ENCODE peak calls at places on chromosome 19, in nine cellular contexts. M is left ventricle myocardium inferior, P is GM23338, K is heart right ventricle, Z is esophagus squamous epithelium, L is AG04450, V is A549, O is thoracic aorta, B is Peyer's patch. R is an unnamed sample.

GRCh38 chr19:52638601-52639000 is 446 bp upstream of the ZNF83 start:
- DNase-seq in M (peak), P (peak), K (peak), Z (no peak), L (peak), V (no peak), O (no peak), B (no peak), R (no peak)

GRCh38 chr19:30374791-30375650 is 2.8 kb downstream of the ZNF536 start:
- DNase-seq in M (no peak), P (peak), K (no peak), Z (no peak), L (no peak), V (no peak), O (no peak), B (no peak), R (no peak)

GRCh38 chr19:8459520-8460260 is 14.9 kb downstream of the HNRNPM start:
- DNase-seq in M (no peak), P (no peak), K (no peak), Z (no peak), L (peak), V (peak), O (no peak), B (no peak), R (peak)

GRCh38 chr19:52785506-52785905 is 1.1 kb downstream of the ZNF600 start:
- DNase-seq in M (no peak), P (no peak), K (no peak), Z (no peak), L (no peak), V (no peak), O (no peak), B (no peak), R (no peak)

GRCh38 chr19:33469171-33470039 is 52.2 kb downstream of the PEPD start:
- DNase-seq in M (no peak), P (no peak), K (no peak), Z (no peak), L (no peak), V (no peak), O (no peak), B (no peak), R (no peak)

GRCh38 chr19:51501594-51502263 is at the start of gene SIGLEC12:
- DNase-seq in M (peak), P (no peak), K (peak), Z (no peak), L (no peak), V (no peak), O (no peak), B (peak), R (no peak)

GRCh38 chr19:407501-408440 is 1.2 kb downstream of the C2CD4C start:
- DNase-seq in M (no peak), P (no peak), K (no peak), Z (no peak), L (no peak), V (no peak), O (no peak), B (no peak), R (no peak)

GRCh38 chr19:13022859-13023636 is 27.8 kb downstream of the NFIX start:
- DNase-seq in M (peak), P (peak), K (peak), Z (no peak), L (peak), V (peak), O (no peak), B (peak), R (peak)

GRCh38 chr19:17206736-17207581 is 8.2 kb upstream of the USE1 start:
- DNase-seq in M (no peak), P (no peak), K (no peak), Z (no peak), L (no peak), V (no peak), O (no peak), B (no peak), R (no peak)

GRCh38 chr19:43562211-43562697 is 13.1 kb downstream of the XRCC1 start:
- DNase-seq in M (no peak), P (no peak), K (no peak), Z (no peak), L (no peak), V (no peak), O (no peak), B (no peak), R (no peak)

GRCh38 chr19:50205681-50206138 is 2.3 kb downstream of the MYH14 start:
- DNase-seq in M (no peak), P (peak), K (no peak), Z (no peak), L (no peak), V (no peak), O (no peak), B (no peak), R (no peak)

DNA sequence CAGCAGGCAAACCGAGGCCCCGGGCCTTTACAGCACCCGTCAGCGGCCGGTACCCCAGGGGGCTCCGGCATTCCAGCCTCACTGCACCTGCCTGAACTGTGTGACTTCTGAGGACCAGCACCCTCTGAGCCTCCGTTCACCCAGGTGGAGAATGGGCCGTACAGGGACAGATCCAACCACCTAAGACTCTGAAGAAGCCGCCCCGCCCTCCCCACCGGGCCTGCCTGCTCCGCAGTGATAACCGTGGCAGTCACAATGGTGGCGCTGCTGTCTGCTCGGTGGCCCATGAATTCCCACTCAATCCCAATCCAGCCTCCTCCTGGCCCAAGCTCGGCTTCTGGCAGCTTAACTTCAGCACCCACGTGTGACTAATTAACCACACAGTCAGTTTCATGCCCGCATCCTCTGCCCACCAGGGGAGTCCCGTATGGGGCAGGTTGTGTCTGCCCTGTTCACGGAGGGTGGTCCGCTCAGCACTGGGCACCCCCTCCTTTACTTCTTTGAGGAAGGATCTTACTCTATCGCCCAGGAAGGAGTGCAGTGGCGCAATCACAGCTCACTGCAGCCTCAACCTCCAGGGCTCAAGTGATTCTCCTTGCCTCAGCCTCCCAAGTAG is 3.4 kb downstream of the TCF3 start:
- DNase-seq in M (no peak), P (no peak), K (no peak), Z (no peak), L (no peak), V (no peak), O (no peak), B (peak), R (no peak)
- H3K4me3 ChIP-seq in M (no peak), P (no peak), K (no peak), Z (no peak), L (no peak), V (no peak), O (no peak), B (peak), R (no peak)

DNA sequence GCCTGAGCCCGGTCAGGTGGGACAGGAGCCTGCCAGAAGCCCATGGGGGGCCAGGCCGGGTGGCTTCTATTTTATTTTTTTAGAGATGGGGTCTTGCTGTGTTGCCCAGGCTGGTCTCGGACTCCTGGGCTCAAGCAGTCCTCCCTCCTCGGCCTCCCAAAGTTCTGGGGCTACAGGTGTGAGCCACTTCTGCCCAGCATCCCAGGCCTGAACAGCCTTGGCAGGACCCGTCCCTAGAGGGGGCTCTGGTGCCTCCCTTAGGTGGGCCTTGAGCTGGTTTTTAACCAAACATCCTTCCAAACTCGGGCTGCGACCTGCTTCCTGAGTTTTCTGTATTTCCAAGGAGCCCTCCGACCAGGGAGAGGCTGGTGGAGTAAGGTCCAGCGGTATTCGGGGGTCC is 10.5 kb downstream of the COMP start:
- DNase-seq in M (no peak), P (peak), K (no peak), Z (no peak), L (no peak), V (no peak), O (no peak), B (no peak), R (no peak)
- TF ChIP-seq CTCF in M (no peak), P (peak), K (no peak), Z (no peak), L (no peak), V (no peak), O (no peak), B (no peak), R (peak)

DNA sequence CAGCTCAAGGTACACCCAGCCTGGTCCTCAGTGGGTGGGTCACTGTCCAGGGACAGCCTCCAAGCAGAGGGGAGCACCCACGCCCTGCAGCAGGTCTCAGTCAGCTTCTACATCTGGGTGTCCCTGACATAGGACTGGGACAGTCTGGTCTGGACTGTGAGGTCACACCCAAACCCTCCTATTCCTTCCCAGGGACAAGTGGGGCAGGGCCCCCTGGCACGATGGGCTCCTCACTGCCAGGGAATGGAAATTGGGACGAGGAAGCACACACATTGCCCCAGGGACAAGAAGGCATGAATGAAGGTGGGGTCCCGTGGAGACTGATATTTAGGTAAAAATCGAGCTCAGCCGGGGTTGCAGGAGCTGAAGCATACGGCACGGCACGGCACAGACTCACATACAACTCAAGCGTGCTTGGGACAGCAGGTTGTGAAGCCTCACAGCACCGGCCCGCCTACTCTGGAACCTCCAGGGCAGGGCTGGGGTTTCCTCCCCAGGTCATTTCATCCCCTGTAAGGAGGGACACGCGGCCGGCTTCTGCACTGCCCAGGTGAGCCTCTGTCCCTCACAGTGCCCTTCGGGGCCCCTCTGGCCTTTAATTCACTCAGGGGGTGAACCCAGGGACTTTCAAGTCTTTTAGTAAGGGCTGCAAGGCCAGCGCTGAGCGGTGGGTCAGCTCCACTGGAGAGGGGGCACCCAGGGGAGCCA is 3.5 kb downstream of the PNMA8B start:
- DNase-seq in M (no peak), P (peak), K (no peak), Z (no peak), L (no peak), V (no peak), O (no peak), B (no peak), R (no peak)
- H3K4me3 ChIP-seq in M (no peak), P (peak), K (no peak), Z (no peak), L (no peak), V (no peak), O (no peak), B (no peak), R (no peak)

DNA sequence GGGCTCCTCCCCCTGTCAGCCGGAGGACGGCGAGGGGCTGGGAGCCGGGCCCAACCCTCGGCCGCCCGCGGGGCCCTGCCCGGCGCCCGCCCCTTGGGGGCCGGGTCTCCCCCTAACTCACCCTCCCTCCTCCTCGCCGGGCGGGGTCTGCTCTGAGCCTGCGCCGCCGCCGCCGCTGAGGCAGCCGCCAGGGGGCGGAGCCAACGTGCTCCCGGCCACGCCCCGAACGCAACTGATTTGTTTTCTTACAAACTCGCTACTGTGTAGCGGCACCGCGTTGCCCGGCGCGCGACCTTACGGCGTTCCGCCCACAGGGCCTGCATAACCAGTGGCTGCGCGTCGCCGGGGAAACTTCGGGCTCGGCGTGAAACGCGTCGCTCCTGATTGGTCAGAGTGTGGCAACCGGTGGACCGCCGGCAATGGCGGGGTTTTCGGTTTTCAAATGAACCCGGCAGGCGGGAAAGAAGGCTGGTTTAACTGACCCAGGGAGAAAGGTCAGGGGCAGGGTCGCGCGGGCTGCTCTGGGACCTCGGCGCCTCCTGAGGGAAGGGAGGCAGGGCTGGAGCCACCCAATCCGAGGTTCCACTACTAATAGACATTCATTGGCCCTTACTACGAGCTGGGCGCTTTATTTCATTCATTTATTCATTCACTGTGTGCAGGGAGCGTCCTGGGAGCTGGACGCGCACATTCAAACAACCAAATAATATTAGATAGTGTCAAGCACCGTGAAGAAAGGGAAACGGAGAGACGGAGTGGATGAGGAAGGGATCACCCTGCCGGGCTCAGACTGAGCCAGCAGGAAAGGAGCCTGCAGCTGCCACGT is at the start of gene CDKN2D:
- DNase-seq in M (peak), P (peak), K (peak), Z (peak), L (peak), V (peak), O (peak), B (peak), R (peak)
- TF ChIP-seq CTCF in M (peak), P (peak), K (no peak), Z (peak), L (no peak), V (no peak), O (peak), B (peak), R (no peak)

GRCh38 chr19:11887247-11887617 is 350 bp upstream of the ZNF69 start:
- DNase-seq in M (no peak), P (peak), K (no peak), Z (no peak), L (no peak), V (no peak), O (no peak), B (no peak), R (no peak)

GRCh38 chr19:11880598-11880997 is 7.0 kb upstream of the ZNF69 start:
- DNase-seq in M (no peak), P (no peak), K (no peak), Z (no peak), L (no peak), V (no peak), O (no peak), B (no peak), R (no peak)

DNA sequence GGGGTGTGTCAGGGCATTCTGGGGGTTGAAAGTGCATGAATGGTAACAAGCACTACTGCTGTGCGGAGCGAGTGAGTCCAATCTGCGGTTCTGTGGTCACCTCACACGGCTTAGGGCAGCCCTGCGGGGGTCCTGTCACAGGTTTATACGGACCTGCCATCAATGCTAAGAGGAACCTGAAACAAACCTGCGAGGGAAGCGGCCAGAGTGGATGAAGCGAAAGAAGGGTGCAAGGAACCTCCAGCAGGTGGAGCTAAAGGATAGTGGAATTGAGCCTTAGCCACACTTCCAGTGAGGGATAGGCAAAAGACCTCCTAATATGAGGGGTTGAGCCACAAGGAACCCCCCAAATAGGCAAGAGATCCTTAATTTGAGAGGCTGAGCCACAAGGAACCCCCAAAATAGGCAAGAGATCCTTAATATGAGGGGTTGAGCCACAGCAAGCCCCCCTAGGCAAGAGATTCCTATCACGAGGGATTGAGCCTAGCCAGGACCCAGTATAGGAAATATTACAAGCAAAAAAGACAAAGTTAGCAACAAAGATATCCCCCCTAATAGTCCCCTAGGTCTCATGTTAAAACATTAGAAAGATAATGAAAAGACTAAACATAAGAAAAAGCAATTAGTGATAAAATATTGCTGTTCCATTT is 6.3 kb upstream of the ZNF69 start:
- DNase-seq in M (peak), P (peak), K (peak), Z (no peak), L (no peak), V (no peak), O (no peak), B (peak), R (peak)
- H3K4me3 ChIP-seq in M (no peak), P (no peak), K (no peak), Z (no peak), L (no peak), V (no peak), O (no peak), B (no peak), R (no peak)